ENCODE peak calls at places on chromosome 5, in four cellular contexts. O is AG20443, U is SK-N-MC, I is T-helper 2 cell. H is an unnamed sample.

GRCh38 chr5:1701194-1701593 is 98.4 kb downstream of the MRPL36 start:
- DNase-seq in U (no peak), I (no peak), O (no peak), H (no peak)

GRCh38 chr5:134463176-134463720 is 51.6 kb upstream of the CDKN2AIPNL start:
- DNase-seq in U (no peak), I (no peak), O (no peak), H (no peak)

GRCh38 chr5:174777545-174777944 is 53.2 kb downstream of the MSX2 start:
- DNase-seq in O (no peak), I (no peak), U (no peak), H (no peak)

GRCh38 chr5:159732220-159732619 is 184.1 kb upstream of the ADRA1B start:
- DNase-seq in O (peak), I (no peak), U (no peak), H (no peak)

GRCh38 chr5:153952057-153952456 is 86.7 kb downstream of the FAM114A2 start:
- DNase-seq in O (no peak), I (no peak), U (no peak), H (no peak)

GRCh38 chr5:139783436-139783955 is 12.1 kb upstream of the PSD2 start:
- DNase-seq in I (no peak), U (no peak), O (no peak), H (no peak)

GRCh38 chr5:177472460-177473441 is 683 bp downstream of the DBN1 start:
- DNase-seq in O (peak), I (no peak), U (no peak), H (peak)

GRCh38 chr5:16082053-16082452 is 97.5 kb downstream of the MARCHF11 start:
- DNase-seq in O (peak), U (no peak), I (no peak), H (peak)

GRCh38 chr5:89703799-89704198 is 705.8 kb downstream of the CETN3 start:
- DNase-seq in I (no peak), U (peak), O (peak), H (peak)

GRCh38 chr5:17796757-17797398 is 162.6 kb downstream of the TAF11L14 start:
- DNase-seq in I (no peak), U (no peak), O (no peak), H (no peak)